ENCODE peak calls at places on chromosomes 11 and 22, in ten cellular contexts. One of them, this sample, is unnamed.

GRCh38 chr22:19962246-19962908 is 20.8 kb upstream of the TXNRD2 start:
- DNase-seq in GM12865: peak
- DNase-seq in naive thymus-derived CD4-positive, alpha-beta T cell: peak
- DNase-seq in body of pancreas: peak
- DNase-seq in heart right ventricle: peak
- DNase-seq in brain microvascular endothelial cell: peak
- DNase-seq in kidney epithelial cell: no peak
- DNase-seq in fibroblast of mammary gland: peak
- DNase-seq in mammary epithelial cell: peak
- DNase-seq in GM23338: peak
- DNase-seq in this sample: no peak

GRCh38 chr11:36454991-36455611 is 55.0 kb downstream of the TRAF6 start:
- DNase-seq in GM12865: no peak
- DNase-seq in naive thymus-derived CD4-positive, alpha-beta T cell: no peak
- DNase-seq in body of pancreas: no peak
- DNase-seq in heart right ventricle: peak
- DNase-seq in brain microvascular endothelial cell: peak
- DNase-seq in kidney epithelial cell: no peak
- DNase-seq in fibroblast of mammary gland: no peak
- DNase-seq in mammary epithelial cell: no peak
- DNase-seq in GM23338: peak
- DNase-seq in this sample: no peak

GRCh38 chr22:19121631-19122142 is 525 bp downstream of the DGCR2 start:
- DNase-seq in GM12865: peak
- DNase-seq in naive thymus-derived CD4-positive, alpha-beta T cell: peak
- DNase-seq in body of pancreas: peak
- DNase-seq in heart right ventricle: peak
- DNase-seq in brain microvascular endothelial cell: peak
- DNase-seq in kidney epithelial cell: no peak
- DNase-seq in fibroblast of mammary gland: no peak
- DNase-seq in mammary epithelial cell: peak
- DNase-seq in GM23338: peak
- DNase-seq in this sample: no peak

GRCh38 chr22:29477919-29478318 is 2.1 kb upstream of the NEFH start:
- DNase-seq in GM12865: no peak
- DNase-seq in naive thymus-derived CD4-positive, alpha-beta T cell: no peak
- DNase-seq in body of pancreas: no peak
- DNase-seq in heart right ventricle: no peak
- DNase-seq in brain microvascular endothelial cell: no peak
- DNase-seq in kidney epithelial cell: no peak
- DNase-seq in fibroblast of mammary gland: no peak
- DNase-seq in mammary epithelial cell: no peak
- DNase-seq in GM23338: peak
- DNase-seq in this sample: no peak

GRCh38 chr22:19878461-19879247 is 24.0 kb upstream of the GNB1L start:
- DNase-seq in GM12865: no peak
- DNase-seq in naive thymus-derived CD4-positive, alpha-beta T cell: no peak
- DNase-seq in body of pancreas: peak
- DNase-seq in heart right ventricle: no peak
- DNase-seq in brain microvascular endothelial cell: no peak
- DNase-seq in kidney epithelial cell: no peak
- DNase-seq in fibroblast of mammary gland: peak
- DNase-seq in mammary epithelial cell: no peak
- DNase-seq in GM23338: no peak
- DNase-seq in this sample: no peak

GRCh38 chr11:41110527-41110926 is 348.9 kb downstream of the LRRC4C start:
- DNase-seq in GM12865: no peak
- DNase-seq in naive thymus-derived CD4-positive, alpha-beta T cell: no peak
- DNase-seq in body of pancreas: no peak
- DNase-seq in heart right ventricle: no peak
- DNase-seq in brain microvascular endothelial cell: no peak
- DNase-seq in kidney epithelial cell: no peak
- DNase-seq in fibroblast of mammary gland: no peak
- DNase-seq in mammary epithelial cell: no peak
- DNase-seq in GM23338: no peak
- DNase-seq in this sample: no peak

GRCh38 chr22:19509923-19510322 is 14.3 kb downstream of the CLDN5 start:
- DNase-seq in GM12865: no peak
- DNase-seq in naive thymus-derived CD4-positive, alpha-beta T cell: no peak
- DNase-seq in body of pancreas: no peak
- DNase-seq in heart right ventricle: no peak
- DNase-seq in brain microvascular endothelial cell: no peak
- DNase-seq in kidney epithelial cell: no peak
- DNase-seq in fibroblast of mammary gland: no peak
- DNase-seq in mammary epithelial cell: no peak
- DNase-seq in GM23338: no peak
- DNase-seq in this sample: no peak

GRCh38 chr22:42585096-42585495 is 29.6 kb downstream of the POLDIP3 start:
- DNase-seq in GM12865: no peak
- DNase-seq in naive thymus-derived CD4-positive, alpha-beta T cell: no peak
- DNase-seq in body of pancreas: no peak
- DNase-seq in heart right ventricle: no peak
- DNase-seq in brain microvascular endothelial cell: no peak
- DNase-seq in kidney epithelial cell: no peak
- DNase-seq in fibroblast of mammary gland: no peak
- DNase-seq in mammary epithelial cell: no peak
- DNase-seq in GM23338: no peak
- DNase-seq in this sample: no peak

GRCh38 chr11:62709262-62710000 is 2.0 kb downstream of the GNG3 start:
- DNase-seq in GM12865: peak
- DNase-seq in naive thymus-derived CD4-positive, alpha-beta T cell: peak
- DNase-seq in body of pancreas: peak
- DNase-seq in heart right ventricle: peak
- DNase-seq in brain microvascular endothelial cell: peak
- DNase-seq in kidney epithelial cell: peak
- DNase-seq in fibroblast of mammary gland: peak
- DNase-seq in mammary epithelial cell: peak
- DNase-seq in GM23338: peak
- DNase-seq in this sample: peak

GRCh38 chr11:62710001-62710345 is 2.5 kb downstream of the GNG3 start:
- DNase-seq in GM12865: peak
- DNase-seq in naive thymus-derived CD4-positive, alpha-beta T cell: no peak
- DNase-seq in body of pancreas: no peak
- DNase-seq in heart right ventricle: no peak
- DNase-seq in brain microvascular endothelial cell: no peak
- DNase-seq in kidney epithelial cell: no peak
- DNase-seq in fibroblast of mammary gland: peak
- DNase-seq in mammary epithelial cell: no peak
- DNase-seq in GM23338: no peak
- DNase-seq in this sample: no peak

GRCh38 chr11:62706841-62707240 is 383 bp downstream of the BSCL2 start:
- DNase-seq in GM12865: no peak
- DNase-seq in naive thymus-derived CD4-positive, alpha-beta T cell: no peak
- DNase-seq in body of pancreas: no peak
- DNase-seq in heart right ventricle: no peak
- DNase-seq in brain microvascular endothelial cell: no peak
- DNase-seq in kidney epithelial cell: no peak
- DNase-seq in fibroblast of mammary gland: no peak
- DNase-seq in mammary epithelial cell: no peak
- DNase-seq in GM23338: no peak
- DNase-seq in this sample: no peak

GRCh38 chr11:62707277-62707771 is at the start of the genes BSCL2 and GNG3:
- DNase-seq in GM12865: no peak
- DNase-seq in naive thymus-derived CD4-positive, alpha-beta T cell: no peak
- DNase-seq in body of pancreas: no peak
- DNase-seq in heart right ventricle: no peak
- DNase-seq in brain microvascular endothelial cell: no peak
- DNase-seq in kidney epithelial cell: no peak
- DNase-seq in fibroblast of mammary gland: no peak
- DNase-seq in mammary epithelial cell: no peak
- DNase-seq in GM23338: peak
- DNase-seq in this sample: no peak

DNA sequence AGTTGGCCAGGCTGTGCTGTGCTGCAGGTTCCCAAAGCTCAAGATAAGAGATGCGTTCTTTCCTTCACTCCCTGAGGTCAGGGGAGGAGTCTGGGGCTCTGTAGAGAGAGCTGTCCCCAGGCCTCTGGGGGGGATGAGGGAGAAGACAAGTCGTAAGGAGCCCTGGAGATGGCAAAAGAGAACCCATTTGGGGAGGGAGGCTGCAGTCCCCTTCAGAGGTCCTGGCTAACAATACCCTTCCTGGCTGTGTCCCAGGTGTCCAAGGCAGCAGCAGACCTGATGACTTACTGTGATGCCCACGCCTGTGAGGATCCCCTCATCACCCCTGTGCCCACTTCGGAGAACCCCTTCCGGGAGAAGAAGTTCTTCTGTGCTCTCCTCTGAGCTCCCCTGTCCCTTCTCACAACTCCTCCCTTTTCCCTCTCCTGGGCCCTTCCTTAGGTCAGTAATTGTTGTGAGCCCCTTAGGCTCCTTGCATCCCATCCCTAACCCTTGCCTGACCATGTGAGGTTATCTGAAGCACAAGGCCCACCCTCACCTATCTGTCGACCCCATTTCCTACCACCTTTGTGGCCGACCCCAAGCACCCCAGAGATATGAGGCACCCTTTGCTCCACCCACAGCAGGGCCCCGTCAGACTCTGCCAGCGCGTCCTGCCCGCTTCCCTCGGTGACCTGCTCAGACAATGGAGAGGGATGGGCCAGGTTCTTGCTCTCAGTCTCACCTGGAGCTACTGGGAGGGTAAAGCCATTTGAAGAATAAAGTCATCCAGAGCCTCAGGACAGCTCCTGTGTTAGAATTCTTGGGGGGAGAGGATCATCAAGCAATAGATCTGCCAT is 1.2 kb downstream of the GNG3 start:
- DNase-seq in GM12865: no peak
- DNase-seq in naive thymus-derived CD4-positive, alpha-beta T cell: no peak
- DNase-seq in body of pancreas: peak
- DNase-seq in heart right ventricle: no peak
- DNase-seq in brain microvascular endothelial cell: no peak
- DNase-seq in kidney epithelial cell: no peak
- DNase-seq in fibroblast of mammary gland: no peak
- DNase-seq in mammary epithelial cell: peak
- DNase-seq in GM23338: peak
- DNase-seq in this sample: no peak
- H3K4me3 ChIP-seq in GM12865: peak
- H3K4me3 ChIP-seq in naive thymus-derived CD4-positive, alpha-beta T cell: peak
- H3K4me3 ChIP-seq in body of pancreas: no peak
- H3K4me3 ChIP-seq in heart right ventricle: peak
- H3K4me3 ChIP-seq in brain microvascular endothelial cell: peak
- H3K4me3 ChIP-seq in kidney epithelial cell: peak
- H3K4me3 ChIP-seq in fibroblast of mammary gland: peak
- H3K4me3 ChIP-seq in mammary epithelial cell: peak
- H3K4me3 ChIP-seq in GM23338: peak
- H3K4me3 ChIP-seq in this sample: peak

DNA sequence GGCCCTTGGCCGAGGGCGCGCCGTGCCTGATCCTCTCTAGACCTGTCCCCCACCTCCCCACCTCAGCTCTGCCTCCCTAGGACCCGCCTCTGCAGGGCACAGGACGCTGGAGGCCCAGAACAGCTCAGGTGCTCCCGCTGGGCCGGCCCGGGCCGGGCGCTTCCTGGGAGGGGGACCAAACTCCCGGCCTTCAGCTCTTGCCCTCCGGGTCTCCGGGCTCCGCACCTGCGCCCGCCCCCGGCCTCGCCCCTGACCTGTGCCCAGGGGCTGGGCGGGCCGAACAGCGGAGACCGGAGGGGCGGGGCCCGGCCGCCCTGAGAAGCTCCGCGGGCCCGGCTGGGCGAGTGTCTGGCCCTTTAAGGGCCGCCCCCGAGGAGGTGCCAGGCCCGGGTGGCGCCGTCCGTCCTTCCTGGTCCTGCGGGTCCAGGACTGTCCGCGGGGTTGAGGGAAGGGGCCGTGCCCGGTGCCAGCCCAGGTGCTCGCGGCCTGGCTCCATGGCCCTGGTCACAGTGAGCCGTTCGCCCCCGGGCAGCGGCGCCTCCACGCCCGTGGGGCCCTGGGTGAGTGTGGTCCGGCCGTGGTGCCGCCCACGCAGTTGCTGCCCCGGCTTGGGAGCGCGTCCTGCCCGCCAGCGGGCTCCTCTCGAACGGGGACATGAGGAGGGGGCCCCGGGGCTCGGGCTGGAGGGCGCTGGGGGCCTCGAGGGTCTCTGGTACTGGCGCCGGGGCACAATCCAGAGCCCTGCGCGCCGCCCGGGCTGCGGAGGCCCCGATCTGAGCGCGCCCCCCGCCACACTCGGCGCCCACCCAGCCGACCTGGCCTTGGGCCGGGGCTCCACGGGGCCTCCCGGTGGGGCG is at the start of gene SSH3:
- DNase-seq in GM12865: no peak
- DNase-seq in naive thymus-derived CD4-positive, alpha-beta T cell: peak
- DNase-seq in body of pancreas: peak
- DNase-seq in heart right ventricle: peak
- DNase-seq in brain microvascular endothelial cell: no peak
- DNase-seq in kidney epithelial cell: no peak
- DNase-seq in fibroblast of mammary gland: peak
- DNase-seq in mammary epithelial cell: peak
- DNase-seq in GM23338: peak
- DNase-seq in this sample: no peak
- H3K4me3 ChIP-seq in GM12865: no peak
- H3K4me3 ChIP-seq in naive thymus-derived CD4-positive, alpha-beta T cell: peak
- H3K4me3 ChIP-seq in body of pancreas: peak
- H3K4me3 ChIP-seq in heart right ventricle: peak
- H3K4me3 ChIP-seq in brain microvascular endothelial cell: peak
- H3K4me3 ChIP-seq in kidney epithelial cell: peak
- H3K4me3 ChIP-seq in fibroblast of mammary gland: peak
- H3K4me3 ChIP-seq in mammary epithelial cell: peak
- H3K4me3 ChIP-seq in GM23338: peak
- H3K4me3 ChIP-seq in this sample: peak

GRCh38 chr11:20278727-20279126 is 84.8 kb upstream of the HTATIP2 start:
- DNase-seq in GM12865: peak
- DNase-seq in naive thymus-derived CD4-positive, alpha-beta T cell: no peak
- DNase-seq in body of pancreas: no peak
- DNase-seq in heart right ventricle: no peak
- DNase-seq in brain microvascular endothelial cell: no peak
- DNase-seq in kidney epithelial cell: no peak
- DNase-seq in fibroblast of mammary gland: no peak
- DNase-seq in mammary epithelial cell: no peak
- DNase-seq in GM23338: no peak
- DNase-seq in this sample: no peak

GRCh38 chr11:20277014-20277413 is 86.5 kb upstream of the HTATIP2 start:
- DNase-seq in GM12865: no peak
- DNase-seq in naive thymus-derived CD4-positive, alpha-beta T cell: no peak
- DNase-seq in body of pancreas: no peak
- DNase-seq in heart right ventricle: no peak
- DNase-seq in brain microvascular endothelial cell: no peak
- DNase-seq in kidney epithelial cell: no peak
- DNase-seq in fibroblast of mammary gland: no peak
- DNase-seq in mammary epithelial cell: no peak
- DNase-seq in GM23338: no peak
- DNase-seq in this sample: no peak

GRCh38 chr11:20275987-20276660 is 87.4 kb upstream of the HTATIP2 start:
- DNase-seq in GM12865: no peak
- DNase-seq in naive thymus-derived CD4-positive, alpha-beta T cell: no peak
- DNase-seq in body of pancreas: no peak
- DNase-seq in heart right ventricle: no peak
- DNase-seq in brain microvascular endothelial cell: no peak
- DNase-seq in kidney epithelial cell: peak
- DNase-seq in fibroblast of mammary gland: no peak
- DNase-seq in mammary epithelial cell: no peak
- DNase-seq in GM23338: no peak
- DNase-seq in this sample: peak

GRCh38 chr11:20276661-20277000 is 86.9 kb upstream of the HTATIP2 start:
- DNase-seq in GM12865: no peak
- DNase-seq in naive thymus-derived CD4-positive, alpha-beta T cell: no peak
- DNase-seq in body of pancreas: no peak
- DNase-seq in heart right ventricle: no peak
- DNase-seq in brain microvascular endothelial cell: no peak
- DNase-seq in kidney epithelial cell: peak
- DNase-seq in fibroblast of mammary gland: no peak
- DNase-seq in mammary epithelial cell: no peak
- DNase-seq in GM23338: no peak
- DNase-seq in this sample: no peak

DNA sequence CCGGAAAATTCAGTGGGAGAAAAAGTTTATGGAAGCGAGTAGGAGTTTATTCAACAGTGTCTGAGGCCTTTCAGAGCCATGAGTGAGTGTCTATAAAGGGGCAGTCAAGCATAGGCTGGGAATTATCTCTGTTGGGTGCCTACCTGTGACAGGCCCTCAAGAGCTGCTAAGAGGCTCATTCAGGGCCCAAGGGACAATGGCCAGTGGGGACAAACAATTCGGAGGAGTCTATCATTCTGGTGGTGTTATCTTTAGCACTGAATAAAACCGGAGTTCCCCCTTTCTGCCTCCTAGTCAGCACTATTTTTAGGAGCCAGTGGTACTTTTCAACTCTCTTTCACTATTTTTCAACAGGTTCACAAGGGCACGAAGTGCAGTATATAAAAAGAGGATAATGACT is 89.5 kb upstream of the HTATIP2 start:
- DNase-seq in GM12865: peak
- DNase-seq in naive thymus-derived CD4-positive, alpha-beta T cell: no peak
- DNase-seq in body of pancreas: no peak
- DNase-seq in heart right ventricle: no peak
- DNase-seq in brain microvascular endothelial cell: no peak
- DNase-seq in kidney epithelial cell: no peak
- DNase-seq in fibroblast of mammary gland: no peak
- DNase-seq in mammary epithelial cell: no peak
- DNase-seq in GM23338: no peak
- DNase-seq in this sample: no peak
- H3K4me3 ChIP-seq in GM12865: no peak
- H3K4me3 ChIP-seq in naive thymus-derived CD4-positive, alpha-beta T cell: no peak
- H3K4me3 ChIP-seq in body of pancreas: no peak
- H3K4me3 ChIP-seq in heart right ventricle: no peak
- H3K4me3 ChIP-seq in brain microvascular endothelial cell: no peak
- H3K4me3 ChIP-seq in kidney epithelial cell: no peak
- H3K4me3 ChIP-seq in fibroblast of mammary gland: no peak
- H3K4me3 ChIP-seq in mammary epithelial cell: no peak
- H3K4me3 ChIP-seq in GM23338: no peak
- H3K4me3 ChIP-seq in this sample: no peak

DNA sequence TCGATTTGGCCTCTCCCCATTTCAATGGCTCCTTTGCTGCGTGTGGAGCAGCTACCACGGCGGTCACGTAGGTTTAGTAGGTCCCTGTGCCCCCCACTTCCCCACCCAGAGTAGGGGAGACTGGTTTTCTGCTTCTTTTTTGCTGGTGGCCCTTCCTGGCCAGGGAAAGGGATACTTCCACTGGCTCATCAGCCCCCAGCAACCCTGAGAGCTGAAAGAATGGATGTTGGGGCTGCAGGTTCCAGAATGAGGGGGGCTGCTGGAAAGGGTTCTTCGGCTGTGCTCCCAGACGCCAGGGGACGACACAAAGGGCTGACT is 78.8 kb upstream of the WNT7B start:
- DNase-seq in GM12865: no peak
- DNase-seq in naive thymus-derived CD4-positive, alpha-beta T cell: no peak
- DNase-seq in body of pancreas: no peak
- DNase-seq in heart right ventricle: no peak
- DNase-seq in brain microvascular endothelial cell: no peak
- DNase-seq in kidney epithelial cell: no peak
- DNase-seq in fibroblast of mammary gland: peak
- DNase-seq in mammary epithelial cell: no peak
- DNase-seq in GM23338: no peak
- DNase-seq in this sample: no peak
- H3K4me3 ChIP-seq in GM12865: no peak
- H3K4me3 ChIP-seq in naive thymus-derived CD4-positive, alpha-beta T cell: no peak
- H3K4me3 ChIP-seq in body of pancreas: no peak
- H3K4me3 ChIP-seq in heart right ventricle: peak
- H3K4me3 ChIP-seq in brain microvascular endothelial cell: no peak
- H3K4me3 ChIP-seq in kidney epithelial cell: peak
- H3K4me3 ChIP-seq in fibroblast of mammary gland: peak
- H3K4me3 ChIP-seq in mammary epithelial cell: peak
- H3K4me3 ChIP-seq in GM23338: no peak
- H3K4me3 ChIP-seq in this sample: peak